ENCODE peak calls at places on chromosomes 16 and 17, in five cellular contexts. M is left colon, G is globus pallidus, W is HAP-1, O is NB4. A is an unnamed sample.

GRCh38 chr17:43018932-43019331 is 3.3 kb downstream of the VAT1 start:
- DNase-seq in M (no peak), W (no peak), G (no peak), O (peak), A (no peak)

GRCh38 chr17:5226940-5227878 is 7.5 kb downstream of the SCIMP start:
- DNase-seq in O (no peak), W (no peak), M (peak), G (no peak), A (peak)

GRCh38 chr17:49986396-49987289 is 8.4 kb downstream of the DLX3 start:
- DNase-seq in O (peak), W (no peak), M (no peak), G (no peak), A (no peak)

GRCh38 chr17:32929288-32929574 is 1.3 kb downstream of the TMEM98 start:
- DNase-seq in G (no peak), M (no peak), W (peak), O (no peak), A (no peak)

GRCh38 chr17:11641521-11642275 is 43.4 kb downstream of the DNAH9 start:
- DNase-seq in W (no peak), M (no peak), O (no peak), G (no peak), A (no peak)

GRCh38 chr17:67293251-67294203 is 48.5 kb upstream of the HELZ start:
- DNase-seq in M (peak), G (no peak), W (peak), O (peak), A (peak)

GRCh38 chr16:64990101-64990500 is 131.8 kb downstream of the CDH11 start:
- DNase-seq in M (no peak), O (no peak), G (no peak), W (no peak), A (no peak)

GRCh38 chr17:83103200-83103937 is 24.0 kb downstream of the METRNL start:
- DNase-seq in W (no peak), O (no peak), M (peak), G (peak), A (no peak)

GRCh38 chr17:58339775-58340622 is 11.4 kb upstream of the TSPOAP1 start:
- DNase-seq in W (no peak), M (no peak), G (no peak), O (peak), A (no peak)

GRCh38 chr17:76797441-76797840 is 59.5 kb downstream of the MFSD11 start:
- DNase-seq in W (no peak), M (no peak), G (no peak), O (no peak), A (no peak)

GRCh38 chr17:77190561-77190960 is 49.8 kb downstream of the SEC14L1 start:
- DNase-seq in W (no peak), M (no peak), G (no peak), O (peak), A (no peak)

GRCh38 chr17:19397556-19398041 is 10.6 kb upstream of the MFAP4 start:
- DNase-seq in M (no peak), O (no peak), W (no peak), G (no peak), A (no peak)

GRCh38 chr16:17083628-17084027 is 387.1 kb downstream of the XYLT1 start:
- DNase-seq in M (no peak), G (no peak), O (no peak), W (no peak), A (no peak)

GRCh38 chr16:23257682-23258081 is 44.4 kb upstream of the SCNN1B start:
- DNase-seq in M (no peak), O (no peak), G (no peak), W (no peak), A (no peak)

GRCh38 chr17:79543566-79543965 is 67.3 kb downstream of the RBFOX3 start:
- DNase-seq in G (no peak), W (no peak), M (no peak), O (no peak), A (no peak)

GRCh38 chr17:82449136-82449882 is 1.2 kb downstream of the CYBC1 start:
- DNase-seq in W (no peak), O (peak), M (peak), G (no peak), A (no peak)

GRCh38 chr17:27533874-27534815 is 77.9 kb downstream of the KSR1 start:
- DNase-seq in W (no peak), M (no peak), G (no peak), O (no peak), A (no peak)

GRCh38 chr17:46842835-46843234 is 8.5 kb upstream of the WNT9B start:
- DNase-seq in G (no peak), O (no peak), M (no peak), W (no peak), A (no peak)

GRCh38 chr16:28042856-28043255 is 20.7 kb downstream of the GSG1L start:
- DNase-seq in G (no peak), O (no peak), W (no peak), M (no peak), A (no peak)

GRCh38 chr16:4521971-4522623 is 16.5 kb downstream of the CDIP1 start:
- DNase-seq in W (no peak), M (no peak), G (peak), O (no peak), A (no peak)

GRCh38 chr16:51876934-51877333 is 670.0 kb downstream of the TOX3 start:
- DNase-seq in W (no peak), G (no peak), M (no peak), O (no peak), A (no peak)

GRCh38 chr16:1950559-1950958 is 3.9 kb downstream of the RPL3L start:
- DNase-seq in O (no peak), G (no peak), M (no peak), W (no peak), A (no peak)

GRCh38 chr17:42341568-42341967 is 46.7 kb downstream of the STAT3 start:
- DNase-seq in W (no peak), G (no peak), M (no peak), O (no peak), A (no peak)

GRCh38 chr17:7219812-7220592 is at the start of the genes ACADVL and DLG4:
- DNase-seq in W (peak), O (peak), G (peak), M (peak), A (peak)

GRCh38 chr17:69501591-69502468 is 87.3 kb downstream of the MAP2K6 start:
- DNase-seq in W (peak), O (peak), M (peak), G (peak), A (peak)

GRCh38 chr16:49019826-49020401 is 261.7 kb downstream of the CBLN1 start:
- DNase-seq in O (no peak), W (no peak), M (no peak), G (no peak), A (no peak)

A was measured in lung.